ENCODE peak calls at places on chromosomes 6 and 20, in six cellular contexts. P is BE2C, L is dorsolateral prefrontal cortex, V is A549, C is left ventricle myocardium inferior, B is spleen. O is an unnamed sample.

GRCh38 chr20:6162239-6162638 is 39.4 kb upstream of the FERMT1 start:
- DNase-seq in V (no peak), L (no peak), C (peak; percentile 70), B (no peak), P (no peak), O (no peak)

GRCh38 chr20:46151936-46152335 is 33.8 kb downstream of the CD40 start:
- DNase-seq in C (no peak), B (peak; percentile 54), P (no peak), L (no peak), V (peak; percentile 14), O (no peak)

GRCh38 chr20:17641993-17642392 is 40.0 kb downstream of the RRBP1 start:
- DNase-seq in P (no peak), B (no peak), V (no peak), C (peak; percentile 11), L (peak; percentile 24), O (no peak)

GRCh38 chr20:43389839-43390626 is 67.7 kb upstream of the SRSF6 start:
- DNase-seq in P (peak; percentile 16), V (no peak), L (no peak), B (no peak), C (no peak), O (no peak)

GRCh38 chr6:163662604-163663225 is 248.2 kb downstream of the QKI start:
- DNase-seq in V (no peak), L (no peak), B (no peak), C (no peak), P (no peak), O (no peak)

GRCh38 chr6:158467923-158468322 is 92.0 kb upstream of the TMEM181 start:
- DNase-seq in L (no peak), C (no peak), P (no peak), B (no peak), V (no peak), O (no peak)

GRCh38 chr6:137443901-137444300 is 50.3 kb downstream of the OLIG3 start:
- DNase-seq in P (no peak), C (no peak), V (peak; percentile 1), L (no peak), B (no peak), O (no peak)

GRCh38 chr20:50012282-50013263 is 29.8 kb downstream of the SNAI1 start:
- DNase-seq in C (no peak), L (no peak), V (no peak), B (no peak), P (peak; percentile 48), O (no peak)

GRCh38 chr6:144307880-144308279 is 22.7 kb downstream of the UTRN start:
- DNase-seq in P (no peak), B (no peak), V (no peak), C (no peak), L (no peak), O (no peak)

GRCh38 chr6:36427781-36428345 is 14.8 kb downstream of the PXT1 start:
- DNase-seq in L (no peak), B (no peak), C (no peak), V (peak; percentile 47), P (no peak), O (no peak)

GRCh38 chr6:154367839-154368695 is 11.5 kb upstream of the IPCEF1 start:
- DNase-seq in P (no peak), B (no peak), L (no peak), C (no peak), V (no peak), O (no peak)

GRCh38 chr20:43925786-43926185 is 11.1 kb downstream of the TOX2 start:
- DNase-seq in L (no peak), B (no peak), C (peak; percentile 30), P (no peak), V (no peak), O (peak; percentile 26)

GRCh38 chr6:70563540-70563939 is 3.2 kb upstream of the SDHAF4 start:
- DNase-seq in V (peak; percentile 2), P (no peak), L (no peak), B (no peak), C (no peak), O (no peak)

O was measured in dermis microvascular lymphatic vessel endothelial cell.